ENCODE peak calls at places on chromosomes 6 and 20, in ten cellular contexts. One of them, this sample, is unnamed.

GRCh38 chr6:108156180-108156937 is 9.5 kb upstream of the NR2E1 start:
- DNase-seq in A549: no peak
- DNase-seq in transverse colon: no peak
- DNase-seq in uterus: no peak
- DNase-seq in H1: peak
- DNase-seq in esophagus squamous epithelium: no peak
- DNase-seq in spleen: no peak
- DNase-seq in GM12892: no peak
- DNase-seq in sigmoid colon: no peak
- DNase-seq in gastrocnemius medialis: no peak
- DNase-seq in this sample: no peak

GRCh38 chr6:34083227-34083889 is 62.5 kb downstream of the GRM4 start:
- DNase-seq in A549: no peak
- DNase-seq in transverse colon: no peak
- DNase-seq in uterus: no peak
- DNase-seq in H1: no peak
- DNase-seq in esophagus squamous epithelium: no peak
- DNase-seq in spleen: no peak
- DNase-seq in GM12892: no peak
- DNase-seq in sigmoid colon: no peak
- DNase-seq in gastrocnemius medialis: peak
- DNase-seq in this sample: no peak

GRCh38 chr6:169850746-169851145 is 99.3 kb downstream of the ERMARD start:
- DNase-seq in A549: no peak
- DNase-seq in transverse colon: no peak
- DNase-seq in uterus: no peak
- DNase-seq in H1: peak
- DNase-seq in esophagus squamous epithelium: no peak
- DNase-seq in spleen: peak
- DNase-seq in GM12892: no peak
- DNase-seq in sigmoid colon: no peak
- DNase-seq in gastrocnemius medialis: no peak
- DNase-seq in this sample: no peak

GRCh38 chr6:44115866-44116265 is 11.4 kb downstream of the MRPL14 start:
- DNase-seq in A549: no peak
- DNase-seq in transverse colon: no peak
- DNase-seq in uterus: no peak
- DNase-seq in H1: no peak
- DNase-seq in esophagus squamous epithelium: no peak
- DNase-seq in spleen: no peak
- DNase-seq in GM12892: no peak
- DNase-seq in sigmoid colon: no peak
- DNase-seq in gastrocnemius medialis: no peak
- DNase-seq in this sample: peak

GRCh38 chr20:35290887-35291417 is 1.3 kb downstream of the FAM83C start:
- DNase-seq in A549: no peak
- DNase-seq in transverse colon: no peak
- DNase-seq in uterus: no peak
- DNase-seq in H1: no peak
- DNase-seq in esophagus squamous epithelium: no peak
- DNase-seq in spleen: no peak
- DNase-seq in GM12892: no peak
- DNase-seq in sigmoid colon: no peak
- DNase-seq in gastrocnemius medialis: no peak
- DNase-seq in this sample: no peak

GRCh38 chr6:96995903-96996302 is 71.4 kb downstream of the KLHL32 start:
- DNase-seq in A549: no peak
- DNase-seq in transverse colon: no peak
- DNase-seq in uterus: no peak
- DNase-seq in H1: no peak
- DNase-seq in esophagus squamous epithelium: no peak
- DNase-seq in spleen: no peak
- DNase-seq in GM12892: no peak
- DNase-seq in sigmoid colon: no peak
- DNase-seq in gastrocnemius medialis: no peak
- DNase-seq in this sample: no peak

GRCh38 chr6:3037578-3038365 is 30.5 kb upstream of the RIPK1 start:
- DNase-seq in A549: no peak
- DNase-seq in transverse colon: no peak
- DNase-seq in uterus: no peak
- DNase-seq in H1: no peak
- DNase-seq in esophagus squamous epithelium: no peak
- DNase-seq in spleen: no peak
- DNase-seq in GM12892: no peak
- DNase-seq in sigmoid colon: no peak
- DNase-seq in gastrocnemius medialis: no peak
- DNase-seq in this sample: no peak

GRCh38 chr6:139395891-139396299 is 21.4 kb upstream of the CITED2 start:
- DNase-seq in A549: no peak
- DNase-seq in transverse colon: no peak
- DNase-seq in uterus: no peak
- DNase-seq in H1: peak
- DNase-seq in esophagus squamous epithelium: no peak
- DNase-seq in spleen: no peak
- DNase-seq in GM12892: no peak
- DNase-seq in sigmoid colon: no peak
- DNase-seq in gastrocnemius medialis: no peak
- DNase-seq in this sample: no peak

GRCh38 chr6:47479874-47480273 is 2.3 kb downstream of the CD2AP start:
- DNase-seq in A549: no peak
- DNase-seq in transverse colon: no peak
- DNase-seq in uterus: no peak
- DNase-seq in H1: no peak
- DNase-seq in esophagus squamous epithelium: no peak
- DNase-seq in spleen: no peak
- DNase-seq in GM12892: no peak
- DNase-seq in sigmoid colon: no peak
- DNase-seq in gastrocnemius medialis: no peak
- DNase-seq in this sample: no peak

GRCh38 chr6:47479156-47479541 is 1.6 kb downstream of the CD2AP start:
- DNase-seq in A549: no peak
- DNase-seq in transverse colon: no peak
- DNase-seq in uterus: no peak
- DNase-seq in H1: no peak
- DNase-seq in esophagus squamous epithelium: no peak
- DNase-seq in spleen: no peak
- DNase-seq in GM12892: no peak
- DNase-seq in sigmoid colon: no peak
- DNase-seq in gastrocnemius medialis: no peak
- DNase-seq in this sample: no peak

GRCh38 chr6:47478233-47479155 is 905 bp downstream of the CD2AP start:
- DNase-seq in A549: peak
- DNase-seq in transverse colon: peak
- DNase-seq in uterus: no peak
- DNase-seq in H1: peak
- DNase-seq in esophagus squamous epithelium: no peak
- DNase-seq in spleen: no peak
- DNase-seq in GM12892: no peak
- DNase-seq in sigmoid colon: no peak
- DNase-seq in gastrocnemius medialis: no peak
- DNase-seq in this sample: no peak

GRCh38 chr6:47476794-47477496 is 644 bp upstream of the CD2AP start:
- DNase-seq in A549: no peak
- DNase-seq in transverse colon: no peak
- DNase-seq in uterus: no peak
- DNase-seq in H1: no peak
- DNase-seq in esophagus squamous epithelium: no peak
- DNase-seq in spleen: no peak
- DNase-seq in GM12892: no peak
- DNase-seq in sigmoid colon: no peak
- DNase-seq in gastrocnemius medialis: no peak
- DNase-seq in this sample: no peak

DNA sequence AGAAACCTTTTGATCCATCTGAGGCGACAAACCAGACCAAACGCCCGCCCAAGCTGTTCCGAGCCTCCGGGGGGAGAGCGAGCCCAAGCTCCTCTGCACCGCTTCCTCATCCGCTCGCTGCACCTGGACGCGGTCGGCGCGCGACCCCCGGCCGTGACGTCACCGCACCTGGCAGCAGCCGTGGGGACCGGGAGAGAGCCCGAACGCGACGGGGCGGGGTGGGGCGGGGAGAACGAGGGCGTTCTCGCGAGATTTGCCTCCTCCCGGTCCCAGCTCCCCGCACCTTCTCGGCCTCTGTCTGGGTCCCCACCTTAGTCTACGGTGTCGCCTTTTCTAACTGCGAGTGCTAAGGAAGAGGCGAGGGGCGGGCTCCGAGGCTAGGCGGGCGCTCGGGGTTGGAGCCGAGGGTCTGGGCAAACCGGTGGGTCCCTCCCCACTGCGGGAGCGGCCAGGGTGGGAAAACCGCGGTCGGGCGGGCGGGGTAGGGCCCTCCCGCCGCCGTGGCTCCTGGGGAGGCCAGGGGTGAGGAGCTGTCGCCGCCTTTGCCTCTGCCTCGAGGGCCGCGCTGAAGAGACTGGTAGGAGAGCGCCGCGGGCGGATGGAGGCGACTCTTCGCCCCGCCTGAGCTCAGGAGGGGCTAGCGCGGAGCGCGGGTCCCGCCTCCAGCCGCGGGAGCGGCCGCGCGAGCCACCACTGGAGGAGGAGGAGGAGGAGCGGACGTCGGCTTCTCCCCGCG is at the start of gene CD2AP:
- DNase-seq in A549: peak
- DNase-seq in transverse colon: peak
- DNase-seq in uterus: peak
- DNase-seq in H1: peak
- DNase-seq in esophagus squamous epithelium: peak
- DNase-seq in spleen: peak
- DNase-seq in GM12892: peak
- DNase-seq in sigmoid colon: peak
- DNase-seq in gastrocnemius medialis: peak
- DNase-seq in this sample: peak
- TF ChIP-seq POLR2A in A549: peak
- TF ChIP-seq POLR2A in transverse colon: peak
- TF ChIP-seq POLR2A in uterus: no peak
- TF ChIP-seq POLR2A in H1: peak
- TF ChIP-seq POLR2A in esophagus squamous epithelium: no peak
- TF ChIP-seq POLR2A in spleen: no peak
- TF ChIP-seq POLR2A in GM12892: peak
- TF ChIP-seq POLR2A in sigmoid colon: no peak
- TF ChIP-seq POLR2A in gastrocnemius medialis: peak
- TF ChIP-seq POLR2A in this sample: peak

DNA sequence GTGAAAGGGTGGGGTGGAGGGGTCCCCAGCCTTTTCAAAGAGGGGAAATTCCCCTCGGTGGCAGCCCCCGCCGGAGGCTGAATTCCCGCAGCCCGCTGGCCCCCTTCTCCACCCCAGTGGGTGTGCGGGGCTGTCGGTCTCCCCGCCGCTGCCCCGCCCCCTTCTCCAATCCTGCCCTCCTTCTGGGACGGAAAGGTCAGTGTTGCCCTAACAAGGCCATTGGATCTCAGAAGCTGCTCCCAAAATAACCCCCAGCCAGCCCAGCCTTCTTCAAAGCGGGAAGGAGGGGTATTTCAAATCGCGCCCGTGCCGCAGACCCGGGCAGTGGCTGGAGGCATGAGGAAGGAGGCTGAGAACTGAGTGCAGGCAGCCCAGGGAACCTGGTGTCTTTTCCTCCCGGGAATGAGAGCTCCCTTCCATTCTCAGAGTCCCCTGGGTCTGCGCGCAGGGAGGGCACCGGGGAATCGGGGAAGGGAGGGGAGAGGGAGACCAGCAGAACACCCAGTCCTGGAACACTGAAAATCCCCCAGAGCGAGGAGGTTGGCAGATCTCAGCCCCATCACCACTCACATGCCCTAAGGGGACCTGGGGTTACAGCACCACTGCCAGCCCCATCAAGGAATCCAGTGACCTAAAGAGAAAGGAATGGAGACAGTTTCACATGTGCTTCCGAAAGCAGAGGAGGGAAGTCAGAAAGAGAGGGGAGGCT is at the start of gene JPH2:
- DNase-seq in A549: peak
- DNase-seq in transverse colon: peak
- DNase-seq in uterus: peak
- DNase-seq in H1: peak
- DNase-seq in esophagus squamous epithelium: no peak
- DNase-seq in spleen: no peak
- DNase-seq in GM12892: no peak
- DNase-seq in sigmoid colon: peak
- DNase-seq in gastrocnemius medialis: peak
- DNase-seq in this sample: peak
- TF ChIP-seq POLR2A in A549: peak
- TF ChIP-seq POLR2A in transverse colon: no peak
- TF ChIP-seq POLR2A in uterus: peak
- TF ChIP-seq POLR2A in H1: no peak
- TF ChIP-seq POLR2A in esophagus squamous epithelium: no peak
- TF ChIP-seq POLR2A in spleen: no peak
- TF ChIP-seq POLR2A in GM12892: no peak
- TF ChIP-seq POLR2A in sigmoid colon: peak
- TF ChIP-seq POLR2A in gastrocnemius medialis: peak
- TF ChIP-seq POLR2A in this sample: peak

GRCh38 chr6:17596085-17596484 is 4.0 kb upstream of the FAM8A1 start:
- DNase-seq in A549: no peak
- DNase-seq in transverse colon: no peak
- DNase-seq in uterus: no peak
- DNase-seq in H1: no peak
- DNase-seq in esophagus squamous epithelium: no peak
- DNase-seq in spleen: no peak
- DNase-seq in GM12892: no peak
- DNase-seq in sigmoid colon: no peak
- DNase-seq in gastrocnemius medialis: no peak
- DNase-seq in this sample: no peak

GRCh38 chr6:17600527-17601388 is 656 bp downstream of the FAM8A1 start:
- DNase-seq in A549: no peak
- DNase-seq in transverse colon: peak
- DNase-seq in uterus: peak
- DNase-seq in H1: peak
- DNase-seq in esophagus squamous epithelium: no peak
- DNase-seq in spleen: peak
- DNase-seq in GM12892: peak
- DNase-seq in sigmoid colon: peak
- DNase-seq in gastrocnemius medialis: peak
- DNase-seq in this sample: peak

GRCh38 chr6:17601389-17601703 is 1.2 kb downstream of the FAM8A1 start:
- DNase-seq in A549: no peak
- DNase-seq in transverse colon: no peak
- DNase-seq in uterus: no peak
- DNase-seq in H1: no peak
- DNase-seq in esophagus squamous epithelium: no peak
- DNase-seq in spleen: no peak
- DNase-seq in GM12892: no peak
- DNase-seq in sigmoid colon: no peak
- DNase-seq in gastrocnemius medialis: no peak
- DNase-seq in this sample: no peak

GRCh38 chr6:17602888-17603287 is 2.8 kb downstream of the FAM8A1 start:
- DNase-seq in A549: no peak
- DNase-seq in transverse colon: no peak
- DNase-seq in uterus: no peak
- DNase-seq in H1: no peak
- DNase-seq in esophagus squamous epithelium: no peak
- DNase-seq in spleen: no peak
- DNase-seq in GM12892: no peak
- DNase-seq in sigmoid colon: no peak
- DNase-seq in gastrocnemius medialis: no peak
- DNase-seq in this sample: no peak

DNA sequence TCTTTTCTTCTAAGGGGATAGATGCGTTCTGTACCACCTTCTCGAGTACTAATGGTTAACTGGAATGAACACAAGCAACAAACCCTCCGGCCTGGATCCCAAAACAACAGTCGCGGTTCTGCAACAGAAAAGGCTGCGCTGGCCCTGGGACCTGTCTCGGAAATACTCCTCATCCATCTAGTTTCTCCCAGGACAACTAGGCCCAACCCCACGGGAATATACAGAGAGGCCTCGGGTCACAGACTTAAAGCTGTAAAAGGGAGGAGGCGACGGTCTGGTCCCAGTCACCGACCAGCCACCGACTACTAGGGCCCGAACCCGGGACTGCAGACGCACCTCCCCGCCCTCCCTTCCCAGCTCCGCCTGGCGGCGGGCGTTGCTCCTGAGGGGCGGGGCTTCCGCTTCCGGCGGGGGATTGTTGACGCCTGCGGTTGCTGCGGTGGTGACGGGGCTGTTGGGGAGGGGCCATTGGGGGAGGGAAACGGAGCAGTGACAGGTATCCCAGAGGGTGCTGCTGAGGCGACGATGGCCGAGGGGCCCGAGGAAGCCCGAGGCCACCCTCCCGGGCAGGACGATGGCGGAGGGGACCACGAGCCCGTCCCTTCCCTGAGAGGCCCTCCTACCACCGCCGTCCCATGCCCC is at the start of gene FAM8A1:
- DNase-seq in A549: peak
- DNase-seq in transverse colon: peak
- DNase-seq in uterus: peak
- DNase-seq in H1: peak
- DNase-seq in esophagus squamous epithelium: peak
- DNase-seq in spleen: peak
- DNase-seq in GM12892: peak
- DNase-seq in sigmoid colon: peak
- DNase-seq in gastrocnemius medialis: peak
- DNase-seq in this sample: peak
- TF ChIP-seq POLR2A in A549: peak
- TF ChIP-seq POLR2A in transverse colon: peak
- TF ChIP-seq POLR2A in uterus: peak
- TF ChIP-seq POLR2A in H1: peak
- TF ChIP-seq POLR2A in esophagus squamous epithelium: no peak
- TF ChIP-seq POLR2A in spleen: no peak
- TF ChIP-seq POLR2A in GM12892: no peak
- TF ChIP-seq POLR2A in sigmoid colon: peak
- TF ChIP-seq POLR2A in gastrocnemius medialis: peak
- TF ChIP-seq POLR2A in this sample: peak

GRCh38 chr20:50891138-50891537 is 40.1 kb downstream of the ADNP start:
- DNase-seq in A549: no peak
- DNase-seq in transverse colon: no peak
- DNase-seq in uterus: no peak
- DNase-seq in H1: no peak
- DNase-seq in esophagus squamous epithelium: no peak
- DNase-seq in spleen: peak
- DNase-seq in GM12892: no peak
- DNase-seq in sigmoid colon: no peak
- DNase-seq in gastrocnemius medialis: no peak
- DNase-seq in this sample: no peak

GRCh38 chr20:50892394-50892793 is 38.8 kb downstream of the ADNP start:
- DNase-seq in A549: no peak
- DNase-seq in transverse colon: no peak
- DNase-seq in uterus: no peak
- DNase-seq in H1: no peak
- DNase-seq in esophagus squamous epithelium: no peak
- DNase-seq in spleen: peak
- DNase-seq in GM12892: no peak
- DNase-seq in sigmoid colon: no peak
- DNase-seq in gastrocnemius medialis: no peak
- DNase-seq in this sample: no peak

GRCh38 chr20:50895111-50895830 is 36.0 kb downstream of the ADNP start:
- DNase-seq in A549: no peak
- DNase-seq in transverse colon: no peak
- DNase-seq in uterus: no peak
- DNase-seq in H1: no peak
- DNase-seq in esophagus squamous epithelium: no peak
- DNase-seq in spleen: peak
- DNase-seq in GM12892: no peak
- DNase-seq in sigmoid colon: no peak
- DNase-seq in gastrocnemius medialis: no peak
- DNase-seq in this sample: no peak

GRCh38 chr20:50898475-50898874 is 32.8 kb downstream of the ADNP start:
- DNase-seq in A549: no peak
- DNase-seq in transverse colon: no peak
- DNase-seq in uterus: no peak
- DNase-seq in H1: no peak
- DNase-seq in esophagus squamous epithelium: no peak
- DNase-seq in spleen: no peak
- DNase-seq in GM12892: no peak
- DNase-seq in sigmoid colon: no peak
- DNase-seq in gastrocnemius medialis: no peak
- DNase-seq in this sample: no peak

DNA sequence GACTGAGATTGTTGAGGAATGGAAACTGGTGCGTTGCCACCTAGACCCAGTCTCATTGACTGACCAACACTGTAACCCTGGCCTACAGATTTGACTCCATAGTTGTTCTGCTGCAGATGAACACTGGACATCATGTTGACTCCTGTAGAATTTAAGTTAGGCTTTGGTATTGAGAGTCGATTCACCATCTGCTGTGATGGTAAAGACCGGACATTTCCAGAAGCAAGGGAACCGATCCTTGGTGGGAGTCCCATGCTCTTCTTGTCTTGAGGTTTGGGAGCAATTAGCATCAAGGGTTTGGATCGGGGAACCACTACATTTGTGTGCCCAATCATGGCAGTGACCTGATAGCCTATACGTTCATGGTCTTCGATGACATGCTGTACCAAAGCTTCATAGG is 37.6 kb downstream of the ADNP start:
- DNase-seq in A549: no peak
- DNase-seq in transverse colon: no peak
- DNase-seq in uterus: no peak
- DNase-seq in H1: no peak
- DNase-seq in esophagus squamous epithelium: no peak
- DNase-seq in spleen: no peak
- DNase-seq in GM12892: no peak
- DNase-seq in sigmoid colon: no peak
- DNase-seq in gastrocnemius medialis: no peak
- DNase-seq in this sample: no peak
- TF ChIP-seq POLR2A in A549: no peak
- TF ChIP-seq POLR2A in transverse colon: no peak
- TF ChIP-seq POLR2A in uterus: no peak
- TF ChIP-seq POLR2A in H1: no peak
- TF ChIP-seq POLR2A in esophagus squamous epithelium: no peak
- TF ChIP-seq POLR2A in spleen: no peak
- TF ChIP-seq POLR2A in GM12892: no peak
- TF ChIP-seq POLR2A in sigmoid colon: no peak
- TF ChIP-seq POLR2A in gastrocnemius medialis: no peak
- TF ChIP-seq POLR2A in this sample: no peak